ENCODE peak calls at places on chromosomes 3 and 15, in ten cellular contexts. O is spleen, C is HCT116, I is fibroblast of pulmonary artery, G is AG09319, D is AG08396, M is fibroblast of the conjunctiva, N is GM06990, J is kidney epithelial cell, V is C1 segment of cervical spinal cord. Y is an unnamed sample.

GRCh38 chr3:5348229-5348628 is 160.7 kb downstream of the EDEM1 start:
- DNase-seq in O (no peak), C (no peak), I (no peak), G (no peak), D (no peak), M (no peak), N (no peak), J (no peak), V (no peak), Y (no peak)

GRCh38 chr15:51749307-51749706 is 2.1 kb upstream of the TMOD2 start:
- DNase-seq in O (no peak), C (no peak), I (no peak), G (no peak), D (no peak), M (no peak), N (no peak), J (no peak), V (no peak), Y (no peak)

GRCh38 chr3:23157331-23157730 is 45.8 kb upstream of the UBE2E2 start:
- DNase-seq in O (no peak), C (no peak), I (no peak), G (no peak), D (no peak), M (no peak), N (no peak), J (no peak), V (no peak), Y (no peak)

GRCh38 chr3:30760040-30760439 is 134.4 kb downstream of the GADL1 start:
- DNase-seq in O (no peak), C (no peak), I (no peak), G (no peak), D (no peak), M (no peak), N (no peak), J (no peak), V (no peak), Y (no peak)

GRCh38 chr3:53978386-53978785 is 86.7 kb upstream of the SELENOK start:
- DNase-seq in O (no peak), C (no peak), I (no peak), G (no peak), D (no peak), M (no peak), N (no peak), J (no peak), V (no peak), Y (no peak)

GRCh38 chr15:68347392-68347791 is 69.8 kb downstream of the FEM1B start:
- DNase-seq in O (no peak), C (no peak), I (peak), G (no peak), D (no peak), M (no peak), N (no peak), J (no peak), V (no peak), Y (no peak)

GRCh38 chr3:64686446-64686908 is 1.3 kb downstream of the ADAMTS9 start:
- DNase-seq in O (no peak), C (no peak), I (no peak), G (no peak), D (peak), M (no peak), N (peak), J (no peak), V (no peak), Y (no peak)

GRCh38 chr3:188926141-188926540 is 245.6 kb upstream of the TPRG1 start:
- DNase-seq in O (no peak), C (no peak), I (no peak), G (no peak), D (no peak), M (no peak), N (no peak), J (no peak), V (no peak), Y (no peak)

GRCh38 chr3:105304487-105304886 is 62.2 kb upstream of the ALCAM start:
- DNase-seq in O (no peak), C (no peak), I (peak), G (no peak), D (peak), M (no peak), N (no peak), J (no peak), V (no peak), Y (no peak)